ENCODE peak calls at places on chromosomes 3 and 15, in five cellular contexts. P, W, A, T and Q are unnamed samples.

GRCh38 chr15:78211189-78211921 is 23.0 kb downstream of the ACSBG1 start:
- DNase-seq in P (peak; percentile 95), T (no peak), A (no peak), W (no peak), Q (no peak)

GRCh38 chr3:15924914-15925313 is 127.1 kb upstream of the ANKRD28 start:
- DNase-seq in T (no peak), W (no peak), A (no peak), P (no peak), Q (no peak)

GRCh38 chr3:150078983-150079739 is 108.5 kb upstream of the PFN2 start:
- DNase-seq in A (no peak), W (no peak), P (no peak), T (no peak), Q (peak; percentile 90)

GRCh38 chr3:182238141-182238540 is 526.4 kb downstream of the SOX2 start:
- DNase-seq in T (peak; percentile 22), P (no peak), W (peak; percentile 25), A (no peak), Q (no peak)

GRCh38 chr15:55858661-55859060 is 115.7 kb upstream of the PRTG start:
- DNase-seq in P (no peak), A (no peak), W (no peak), T (no peak), Q (peak; percentile 7)

GRCh38 chr15:82942691-82943090 is 9.8 kb downstream of the HOMER2 start:
- DNase-seq in T (no peak), W (no peak), A (no peak), P (no peak), Q (no peak)

GRCh38 chr15:70165811-70166284 is 68.1 kb upstream of the TLE3 start:
- DNase-seq in W (no peak), T (peak; percentile 80), P (no peak), A (no peak), Q (no peak)

GRCh38 chr3:66041116-66041515 is 2.4 kb upstream of the MAGI1 start:
- DNase-seq in A (no peak), P (no peak), T (no peak), W (no peak), Q (peak; percentile 86)

GRCh38 chr3:108505811-108506210 is 4.6 kb downstream of the MYH15 start:
- DNase-seq in P (peak; percentile 11), W (no peak), T (no peak), A (no peak), Q (no peak)

GRCh38 chr3:142211034-142211433 is 14.4 kb downstream of the GK5 start:
- DNase-seq in T (no peak), A (no peak), P (peak; percentile 38), W (peak; percentile 5), Q (no peak)

GRCh38 chr3:194036842-194037241 is 99.1 kb upstream of the HES1 start:
- DNase-seq in P (no peak), W (no peak), T (no peak), A (no peak), Q (no peak)

GRCh38 chr3:195849322-195850074 is 37.8 kb upstream of the MUC4 start:
- DNase-seq in P (no peak), A (no peak), T (no peak), W (peak; percentile 25), Q (no peak)

GRCh38 chr15:101145362-101145761 is 106.5 kb downstream of the CHSY1 start:
- DNase-seq in T (no peak), P (peak; percentile 6), W (no peak), A (no peak), Q (peak; percentile 30)

GRCh38 chr3:197501496-197501878 is 54.3 kb downstream of the BDH1 start:
- DNase-seq in W (no peak), A (no peak), P (peak; percentile 51), T (no peak), Q (peak; percentile 49)

GRCh38 chr3:188230962-188231361 is 77.0 kb downstream of the LPP start:
- DNase-seq in T (no peak), P (no peak), A (no peak), W (no peak), Q (peak; percentile 52)

GRCh38 chr3:152817400-152817799 is 17.5 kb upstream of the P2RY1 start:
- DNase-seq in A (no peak), P (no peak), W (no peak), T (no peak), Q (no peak)

GRCh38 chr3:113485161-113485609 is 29.8 kb downstream of the SPICE1 start:
- DNase-seq in P (no peak), W (no peak), A (no peak), T (no peak), Q (no peak)

GRCh38 chr3:148697311-148698189 is at the start of gene AGTR1:
- DNase-seq in P (peak; percentile 27), A (no peak), W (no peak), T (peak; percentile 72), Q (peak; percentile 38)

GRCh38 chr3:138945646-138946553 is 1.0 kb downstream of the FOXL2 start:
- DNase-seq in A (no peak), T (no peak), W (no peak), P (no peak), Q (no peak)

GRCh38 chr3:184211297-184211696 is 18.1 kb upstream of the VWA5B2 start:
- DNase-seq in W (no peak), P (no peak), A (no peak), T (no peak), Q (no peak)

GRCh38 chr3:72242326-72242725 is 457.4 kb upstream of the PROK2 start:
- DNase-seq in A (no peak), W (peak; percentile 31), P (no peak), T (no peak), Q (no peak)

GRCh38 chr3:151305778-151306157 is 10.9 kb downstream of the GPR87 start:
- DNase-seq in P (no peak), A (no peak), T (no peak), W (no peak), Q (no peak)

GRCh38 chr15:62474771-62475124 is 309.7 kb upstream of the C2CD4B start:
- DNase-seq in T (no peak), W (no peak), A (no peak), P (no peak), Q (no peak)

GRCh38 chr15:88066758-88067157 is 189.8 kb downstream of the NTRK3 start:
- DNase-seq in P (no peak), T (no peak), W (no peak), A (no peak), Q (no peak)

GRCh38 chr3:184176377-184177330 is 2.0 kb downstream of the AP2M1 start:
- DNase-seq in T (peak; percentile 56), W (peak; percentile 25), A (no peak), P (peak; percentile 64), Q (peak; percentile 98)

GRCh38 chr3:118641608-118642007 is 393.0 kb downstream of the IGSF11 start:
- DNase-seq in A (no peak), W (no peak), T (no peak), P (no peak), Q (no peak)

GRCh38 chr3:197428117-197428761 is 127.5 kb downstream of the BDH1 start:
- DNase-seq in P (no peak), A (no peak), T (peak; percentile 50), W (no peak), Q (peak; percentile 53)

GRCh38 chr3:183449391-183449790 is 21.0 kb upstream of the MCF2L2 start:
- DNase-seq in T (no peak), W (no peak), A (no peak), P (peak; percentile 48), Q (no peak)

GRCh38 chr15:58981808-58982475 is 5.5 kb upstream of the RNF111 start:
- DNase-seq in W (no peak), P (no peak), T (no peak), A (peak; percentile 36), Q (no peak)

GRCh38 chr3:69250014-69250413 is 127.6 kb upstream of the LMOD3 start:
- DNase-seq in A (no peak), T (no peak), P (no peak), W (peak; percentile 45), Q (no peak)

GRCh38 chr3:148075829-148076716 is 621.6 kb upstream of the AGTR1 start:
- DNase-seq in T (no peak), P (peak; percentile 81), W (no peak), A (no peak), Q (peak; percentile 63)

GRCh38 chr3:11154953-11155325 is 646 bp downstream of the HRH1 start:
- DNase-seq in P (no peak), W (no peak), T (no peak), A (no peak), Q (peak; percentile 42)

GRCh38 chr3:79041621-79042020 is 726.2 kb downstream of the ROBO1 start:
- DNase-seq in T (no peak), P (no peak), A (no peak), W (no peak), Q (no peak)

GRCh38 chr15:68791431-68792283 is 29.0 kb downstream of the ANP32A start:
- DNase-seq in T (no peak), W (no peak), P (no peak), A (peak; percentile 77), Q (no peak)

GRCh38 chr3:126358038-126358815 is 1.0 kb upstream of the KLF15 start:
- DNase-seq in A (no peak), W (no peak), T (no peak), P (no peak), Q (no peak)

GRCh38 chr3:151196441-151196840 is 6.6 kb downstream of the GPR171 start:
- DNase-seq in P (no peak), T (no peak), W (no peak), A (no peak), Q (no peak)

GRCh38 chr3:38001456-38002081 is 11.0 kb downstream of the VILL start:
- DNase-seq in P (no peak), T (no peak), A (no peak), W (no peak), Q (no peak)

GRCh38 chr3:193844472-193844871 is 251.5 kb downstream of the OPA1 start:
- DNase-seq in P (no peak), W (no peak), T (no peak), A (no peak), Q (no peak)

GRCh38 chr3:131880948-131881347 is 153.9 kb downstream of the CPNE4 start:
- DNase-seq in T (no peak), A (no peak), P (peak; percentile 19), W (no peak), Q (no peak)